ENCODE peak calls at places on chromosomes 4 and X, in five cellular contexts. V, F, H, N and S are unnamed samples.

GRCh38 chrX:30150196-30150895 is 65.0 kb upstream of the MAGEB2 start:
- DNase-seq in H (no peak), F (no peak), V (no peak), N (no peak), S (no peak)

GRCh38 chrX:55161581-55161980 is 58.6 kb upstream of the PAGE5 start:
- DNase-seq in N (no peak), V (peak), F (no peak), H (no peak), S (no peak)

GRCh38 chr4:139922625-139923024 is 231.4 kb downstream of the MAML3 start:
- DNase-seq in V (no peak), N (no peak), H (no peak), F (no peak), S (peak)

GRCh38 chr4:101693842-101694398 is 96.6 kb upstream of the BANK1 start:
- DNase-seq in F (no peak), N (peak), V (no peak), H (no peak), S (no peak)

GRCh38 chr4:48269861-48270515 is 350 bp upstream of the TEC start:
- DNase-seq in H (peak), F (peak), N (peak), V (peak), S (peak)

GRCh38 chrX:100316987-100317386 is 93.1 kb downstream of the PCDH19 start:
- DNase-seq in F (no peak), N (no peak), V (no peak), H (no peak), S (no peak)

GRCh38 chr4:124337874-124338273 is 374.7 kb downstream of the ANKRD50 start:
- DNase-seq in N (no peak), V (no peak), F (no peak), H (no peak), S (no peak)

GRCh38 chr4:75800972-75801371 is 76.6 kb downstream of the USO1 start:
- DNase-seq in H (no peak), V (no peak), N (peak), F (no peak), S (no peak)

GRCh38 chrX:101415180-101416130 is 7.4 kb downstream of the HNRNPH2 start:
- DNase-seq in F (peak), V (peak), H (no peak), N (peak), S (no peak)

GRCh38 chrX:150408007-150408406 is 44.9 kb downstream of the MAMLD1 start:
- DNase-seq in N (no peak), H (no peak), V (no peak), F (no peak), S (no peak)

GRCh38 chrX:152878976-152879755 is 18.7 kb upstream of the ZNF185 start:
- DNase-seq in N (peak), F (no peak), V (no peak), H (no peak), S (no peak)

GRCh38 chr4:21451032-21451431 is 497.5 kb downstream of the KCNIP4 start:
- DNase-seq in V (no peak), N (peak), F (no peak), H (no peak), S (no peak)

GRCh38 chr4:8590546-8590880 is 2.1 kb upstream of the CPZ start:
- DNase-seq in N (no peak), F (no peak), V (no peak), H (no peak), S (no peak)